ENCODE peak calls at places on chromosomes 16 and 17, in nine cellular contexts. K, X, S, B, U, F, M, V and G are unnamed samples.

GRCh38 chr16:27784351-27785306 is 234.7 kb downstream of the KATNIP start:
- DNase-seq in B (no peak), K (no peak), V (no peak), M (no peak), S (no peak), X (no peak), U (no peak), F (no peak), G (no peak)

GRCh38 chr17:60391419-60392041 is 403 bp downstream of the USP32 start:
- DNase-seq in F (no peak), S (no peak), K (no peak), U (peak), X (no peak), V (no peak), M (no peak), B (no peak), G (no peak)

GRCh38 chr17:63579633-63580032 is 21.1 kb upstream of the TACO1 start:
- DNase-seq in S (no peak), U (no peak), B (no peak), M (no peak), X (no peak), F (peak), V (no peak), K (no peak), G (no peak)

GRCh38 chr17:2853111-2853721 is 57.0 kb downstream of the RAP1GAP2 start:
- DNase-seq in F (peak), B (no peak), U (no peak), M (no peak), V (peak), X (no peak), K (peak), S (no peak), G (no peak)

GRCh38 chr17:5031365-5032082 is 3.7 kb downstream of the SLC52A1 start:
- DNase-seq in V (peak), B (peak), M (no peak), K (peak), X (peak), U (peak), S (no peak), F (peak), G (no peak)

GRCh38 chr16:57082664-57083063 is 9.7 kb upstream of the CPNE2 start:
- DNase-seq in V (no peak), U (no peak), K (no peak), M (no peak), S (no peak), X (no peak), F (no peak), B (no peak), G (no peak)

GRCh38 chr17:58734811-58735210 is 20.8 kb upstream of the PPM1E start:
- DNase-seq in V (no peak), K (no peak), B (no peak), M (no peak), S (no peak), U (no peak), X (no peak), F (no peak), G (no peak)

GRCh38 chr17:55230716-55231115 is 34.0 kb upstream of the HLF start:
- DNase-seq in F (no peak), V (no peak), S (no peak), M (no peak), K (no peak), X (no peak), U (no peak), B (no peak), G (no peak)

GRCh38 chr16:22217890-22218730 is 12.0 kb downstream of the EEF2K start:
- DNase-seq in X (no peak), K (no peak), F (no peak), S (no peak), V (no peak), B (no peak), U (no peak), M (no peak), G (no peak)

GRCh38 chr17:51848451-51848850 is 310.1 kb downstream of the CA10 start:
- DNase-seq in B (no peak), S (no peak), M (no peak), K (no peak), V (no peak), F (no peak), X (no peak), U (no peak), G (no peak)

GRCh38 chr16:200388-200787 is 20.1 kb downstream of the HBQ1 start:
- DNase-seq in V (peak), S (peak), F (no peak), M (no peak), K (peak), X (no peak), U (no peak), B (no peak), G (no peak)

GRCh38 chr17:4788807-4789700 is at the start of gene GLTPD2:
- DNase-seq in U (no peak), V (no peak), X (no peak), K (no peak), F (peak), S (no peak), B (no peak), M (no peak), G (no peak)

GRCh38 chr17:68566145-68566738 is 34.9 kb downstream of the FAM20A start:
- DNase-seq in S (no peak), B (no peak), V (no peak), X (no peak), M (no peak), K (no peak), U (no peak), F (no peak), G (no peak)

GRCh38 chr17:42878123-42878880 is 22.3 kb upstream of the G6PC1 start:
- DNase-seq in K (no peak), X (no peak), B (no peak), S (no peak), M (peak), U (no peak), F (peak), V (no peak), G (no peak)

GRCh38 chr17:44279586-44280344 is 11.8 kb upstream of the SLC4A1 start:
- DNase-seq in X (no peak), B (peak), K (peak), U (peak), S (peak), F (peak), M (peak), V (peak), G (no peak)

GRCh38 chr16:35102780-35103403 is 1643.5 kb downstream of the TP53TG3F start:
- DNase-seq in V (no peak), B (no peak), M (no peak), K (no peak), X (no peak), S (no peak), U (no peak), F (no peak), G (no peak)

GRCh38 chr16:50680907-50681885 is at the start of gene SNX20:
- DNase-seq in B (no peak), K (no peak), M (no peak), S (no peak), X (no peak), V (no peak), U (no peak), F (no peak), G (no peak)

GRCh38 chr16:89893642-89894548 is 20.5 kb downstream of the TCF25 start:
- DNase-seq in U (no peak), X (no peak), K (no peak), M (no peak), V (no peak), S (no peak), F (no peak), B (no peak), G (no peak)

GRCh38 chr17:16407911-16408588 is 7.3 kb upstream of the TRPV2 start:
- DNase-seq in V (peak), S (no peak), U (peak), B (peak), X (no peak), F (peak), M (no peak), K (peak), G (no peak)

GRCh38 chr17:60327870-60328362 is 64.0 kb downstream of the USP32 start:
- DNase-seq in V (no peak), K (no peak), M (no peak), F (no peak), B (no peak), S (no peak), X (no peak), U (peak), G (no peak)

GRCh38 chr16:54178491-54178976 is 108.1 kb downstream of the IRX3 start:
- DNase-seq in M (no peak), U (no peak), S (no peak), B (no peak), X (no peak), K (no peak), F (peak), V (no peak), G (no peak)

GRCh38 chr17:50647187-50647586 is 12.5 kb downstream of the ABCC3 start:
- DNase-seq in V (no peak), K (no peak), U (no peak), F (no peak), B (no peak), S (no peak), M (no peak), X (no peak), G (no peak)

GRCh38 chr16:56488035-56488434 is 31.8 kb downstream of the BBS2 start:
- DNase-seq in K (no peak), V (no peak), M (no peak), U (peak), S (no peak), F (no peak), X (no peak), B (peak), G (no peak)

GRCh38 chr17:32931686-32932085 is 3.7 kb downstream of the TMEM98 start:
- DNase-seq in S (no peak), K (no peak), F (no peak), U (no peak), V (no peak), X (no peak), B (no peak), M (no peak), G (no peak)

GRCh38 chr17:17823433-17824118 is 13.2 kb downstream of the SREBF1 start:
- DNase-seq in S (peak), B (peak), X (peak), K (peak), F (peak), U (peak), V (peak), M (peak), G (no peak)

GRCh38 chr16:495127-495748 is 32.3 kb upstream of the CAPN15 start:
- DNase-seq in B (no peak), M (peak), X (no peak), F (peak), S (no peak), U (no peak), K (peak), V (peak), G (no peak)

GRCh38 chr17:34305061-34305460 is 14.2 kb upstream of the CCL8 start:
- DNase-seq in X (no peak), F (no peak), B (no peak), K (no peak), U (no peak), V (no peak), M (no peak), S (no peak), G (no peak)

GRCh38 chr16:50989047-50989446 is 162.0 kb downstream of the SALL1 start:
- DNase-seq in V (no peak), F (no peak), S (no peak), X (no peak), U (no peak), B (no peak), K (no peak), M (no peak), G (no peak)

GRCh38 chr17:62101090-62101489 is 36.0 kb upstream of the MED13 start:
- DNase-seq in K (no peak), U (no peak), S (no peak), X (no peak), M (no peak), F (no peak), B (no peak), V (no peak), G (no peak)

GRCh38 chr16:73205153-73205549 is 157.2 kb upstream of the ZFHX3 start:
- DNase-seq in X (no peak), S (no peak), U (no peak), B (no peak), M (no peak), F (no peak), V (no peak), K (no peak), G (no peak)

GRCh38 chr17:62900096-62900495 is 65.9 kb upstream of the TANC2 start:
- DNase-seq in B (no peak), V (no peak), X (no peak), M (no peak), U (no peak), S (no peak), K (no peak), F (no peak), G (no peak)

GRCh38 chr16:12119562-12119961 is 143.0 kb downstream of the SNX29 start:
- DNase-seq in U (no peak), S (no peak), K (peak), V (no peak), M (no peak), X (no peak), F (no peak), B (no peak), G (no peak)